ENCODE peak calls at places on chromosomes 6 and 20, in four cellular contexts. Y, B, P and O are unnamed samples.

GRCh38 chr6:10659697-10660348 is 34.6 kb downstream of the C6orf52 start:
- DNase-seq in P (no peak), B (no peak), Y (no peak), O (no peak)

GRCh38 chr6:154932562-154933027 is 62.5 kb upstream of the TIAM2 start:
- DNase-seq in B (no peak), Y (peak; percentile 17), P (no peak), O (peak; percentile 78)

GRCh38 chr20:20480689-20481088 is 112.8 kb downstream of the INSM1 start:
- DNase-seq in B (no peak), Y (peak; percentile 19), P (no peak), O (peak; percentile 84)

GRCh38 chr20:12936524-12936923 is 72.2 kb upstream of the SPTLC3 start:
- DNase-seq in P (no peak), Y (peak; percentile 56), B (no peak), O (no peak)

GRCh38 chr6:151239603-151240035 is at the start of gene AKAP12:
- DNase-seq in Y (peak; percentile 28), B (no peak), P (no peak), O (peak; percentile 45)

GRCh38 chr6:46581459-46582177 is 71.0 kb downstream of the CYP39A1 start:
- DNase-seq in Y (no peak), P (no peak), B (no peak), O (no peak)

GRCh38 chr6:125154184-125155135 is 887 bp downstream of the TPD52L1 start:
- DNase-seq in Y (peak; percentile 62), B (no peak), P (peak; percentile 51), O (no peak)

GRCh38 chr6:117481278-117481925 is 1.1 kb upstream of the DCBLD1 start:
- DNase-seq in B (no peak), P (peak; percentile 17), Y (no peak), O (no peak)

GRCh38 chr6:20751293-20751946 is 217.2 kb downstream of the CDKAL1 start:
- DNase-seq in B (no peak), Y (no peak), P (no peak), O (peak; percentile 49)

GRCh38 chr6:20757761-20758160 is 223.5 kb downstream of the CDKAL1 start:
- DNase-seq in P (no peak), Y (peak; percentile 11), B (no peak), O (peak; percentile 79)

DNA sequence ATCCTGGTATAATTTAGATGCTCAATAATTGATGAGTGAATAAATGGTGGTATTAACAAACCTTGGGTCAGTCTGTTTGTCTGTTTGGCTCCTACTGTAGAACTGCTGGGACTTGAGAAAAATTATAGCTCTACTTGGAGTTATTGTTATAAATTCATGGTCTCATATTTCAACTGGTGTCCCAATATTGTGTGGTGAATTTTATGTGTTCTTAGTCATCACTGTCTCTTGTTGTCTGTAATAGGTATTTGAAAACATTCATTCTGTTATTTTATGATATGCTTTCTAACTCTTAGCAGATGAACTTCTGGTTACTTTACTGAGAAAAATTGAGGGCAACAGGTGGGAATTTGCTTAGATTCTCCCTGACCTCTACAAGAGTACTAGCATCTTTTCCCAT is 221.4 kb downstream of the CDKAL1 start:
- DNase-seq in B (no peak), Y (no peak), P (no peak), O (peak; percentile 28)
- TF ChIP-seq RAD21 in B (no peak), Y (no peak), P (no peak), O (no peak)

GRCh38 chr6:170235726-170236125 is 55.2 kb downstream of the DLL1 start:
- DNase-seq in B (no peak), P (no peak), Y (no peak), O (no peak)
- TF ChIP-seq ELK1 in B (no peak), P (no peak), Y (no peak), O (no peak)

GRCh38 chr20:34538671-34539123 is 19.8 kb upstream of the MAP1LC3A start:
- DNase-seq in B (no peak), P (peak; percentile 84), Y (peak; percentile 64), O (peak; percentile 57)
- TF ChIP-seq RAD21 in B (peak; percentile 69), P (peak; percentile 85), Y (peak; percentile 49), O (peak; percentile 55)

GRCh38 chr6:84136364-84137050 is 90.9 kb downstream of the CEP162 start:
- DNase-seq in P (peak; percentile 38), Y (no peak), B (no peak), O (peak; percentile 33)
- TF ChIP-seq ELK1 in P (no peak), Y (no peak), B (no peak), O (no peak)